ENCODE peak calls at places on chromosomes 3 and 15, in eight cellular contexts. Q, Y, C, L, B, P, T and E are unnamed samples.

GRCh38 chr15:98951493-98952320 is 55.9 kb downstream of the PGPEP1L start:
- DNase-seq in Q (no peak), L (no peak), C (no peak), B (no peak), T (no peak), P (no peak), Y (no peak), E (no peak)

GRCh38 chr3:116835658-116836057 is 126.1 kb downstream of the TUSC7 start:
- DNase-seq in T (no peak), Q (no peak), C (no peak), P (no peak), B (no peak), Y (no peak), L (no peak), E (no peak)

GRCh38 chr15:52728899-52729298 is 49.7 kb upstream of the ATOSA start:
- DNase-seq in B (peak), L (no peak), C (no peak), T (no peak), P (no peak), Q (no peak), Y (no peak), E (no peak)

GRCh38 chr15:67807141-67807540 is 18.2 kb upstream of the SKOR1 start:
- DNase-seq in Q (peak), Y (no peak), C (no peak), P (no peak), B (no peak), L (no peak), T (no peak), E (no peak)

GRCh38 chr15:77057072-77057471 is 13.8 kb downstream of the TSPAN3 start:
- DNase-seq in Q (no peak), T (no peak), C (no peak), L (no peak), P (no peak), B (no peak), Y (no peak), E (no peak)

GRCh38 chr3:17800232-17800631 is 57.8 kb upstream of the TBC1D5 start:
- DNase-seq in B (peak), Q (no peak), C (no peak), P (no peak), Y (no peak), L (peak), T (no peak), E (no peak)

GRCh38 chr3:158700559-158700958 is 28.1 kb upstream of the LXN start:
- DNase-seq in L (no peak), Q (no peak), P (no peak), B (peak), C (no peak), Y (no peak), T (no peak), E (no peak)

GRCh38 chr15:33160581-33161165 is 33.8 kb downstream of the FMN1 start:
- DNase-seq in P (no peak), C (no peak), Y (no peak), T (no peak), L (no peak), B (no peak), Q (no peak), E (no peak)

GRCh38 chr3:37282996-37283395 is 108.6 kb upstream of the LRRFIP2 start:
- DNase-seq in C (no peak), T (no peak), Y (no peak), B (no peak), P (no peak), L (no peak), Q (no peak), E (no peak)

GRCh38 chr3:42078686-42079085 is 12.5 kb upstream of the TRAK1 start:
- DNase-seq in T (no peak), Y (no peak), L (no peak), Q (no peak), C (no peak), P (no peak), B (no peak), E (no peak)

GRCh38 chr15:94607176-94607654 is 375.9 kb downstream of the MCTP2 start:
- DNase-seq in Y (no peak), C (no peak), T (no peak), P (peak), L (no peak), Q (peak), B (peak), E (no peak)

GRCh38 chr3:197224034-197224444 is 74.4 kb downstream of the DLG1 start:
- DNase-seq in L (peak), P (peak), Q (no peak), Y (peak), B (peak), C (no peak), T (no peak), E (no peak)

GRCh38 chr15:75007216-75007615 is 11.9 kb downstream of the SCAMP5 start:
- DNase-seq in B (no peak), C (no peak), T (no peak), Y (no peak), P (no peak), Q (no peak), L (no peak), E (no peak)

GRCh38 chr15:69096197-69096596 is 64.2 kb upstream of the GLCE start:
- DNase-seq in Q (no peak), T (no peak), C (no peak), Y (no peak), B (no peak), P (no peak), L (no peak), E (no peak)

GRCh38 chr3:42853739-42854302 is 21.9 kb downstream of the CYP8B1 start:
- DNase-seq in C (no peak), P (no peak), L (no peak), B (no peak), T (no peak), Q (no peak), Y (no peak), E (peak)

GRCh38 chr3:61725851-61726333 is 164.5 kb downstream of the PTPRG start:
- DNase-seq in L (peak), T (no peak), B (peak), C (no peak), Y (peak), Q (no peak), P (no peak), E (no peak)

GRCh38 chr15:92666780-92667179 is 11.2 kb upstream of the FAM174B start:
- DNase-seq in P (no peak), C (no peak), B (peak), Q (peak), L (no peak), T (no peak), Y (no peak), E (no peak)

GRCh38 chr3:128066111-128066510 is 13.9 kb downstream of the SEC61A1 start:
- DNase-seq in L (no peak), Y (no peak), B (no peak), P (no peak), C (no peak), T (no peak), Q (no peak), E (no peak)